ENCODE peak calls at places on chromosomes 3 and 15, in four cellular contexts. One of them, this sample, is unnamed.
A peak's percentile ranks its signal among the peaks of the same experiment; 100 is the strongest.

GRCh38 chr3:25587094-25587493 is 77.6 kb downstream of the TOP2B start:
- DNase-seq in AG20443: no peak
- DNase-seq in globus pallidus: no peak
- DNase-seq in RPMI8226: peak; percentile 40
- DNase-seq in this sample: no peak

GRCh38 chr3:121942116-121942786 is 48.0 kb downstream of the SLC15A2 start:
- DNase-seq in AG20443: no peak
- DNase-seq in globus pallidus: no peak
- DNase-seq in RPMI8226: no peak
- DNase-seq in this sample: no peak

GRCh38 chr3:47664519-47664918 is 85.9 kb upstream of the CSPG5 start:
- DNase-seq in AG20443: peak; percentile 53
- DNase-seq in globus pallidus: no peak
- DNase-seq in RPMI8226: peak; percentile 12
- DNase-seq in this sample: no peak

GRCh38 chr3:14716593-14716992 is 41.7 kb downstream of the C3orf20 start:
- DNase-seq in AG20443: peak; percentile 50
- DNase-seq in globus pallidus: no peak
- DNase-seq in RPMI8226: no peak
- DNase-seq in this sample: no peak

GRCh38 chr3:186719945-186720739 is 3.0 kb downstream of the KNG1 start:
- DNase-seq in AG20443: no peak
- DNase-seq in globus pallidus: no peak
- DNase-seq in RPMI8226: no peak
- DNase-seq in this sample: no peak

GRCh38 chr3:137692803-137693431 is 71.2 kb upstream of the SOX14 start:
- DNase-seq in AG20443: no peak
- DNase-seq in globus pallidus: no peak
- DNase-seq in RPMI8226: peak; percentile 22
- DNase-seq in this sample: peak; percentile 28

GRCh38 chr3:156371683-156372082 is 183.2 kb downstream of the SSR3 start:
- DNase-seq in AG20443: no peak
- DNase-seq in globus pallidus: no peak
- DNase-seq in RPMI8226: no peak
- DNase-seq in this sample: no peak

GRCh38 chr3:17188378-17188777 is 303.6 kb downstream of the PLCL2 start:
- DNase-seq in AG20443: no peak
- DNase-seq in globus pallidus: no peak
- DNase-seq in RPMI8226: no peak
- DNase-seq in this sample: no peak

GRCh38 chr15:90744759-90745402 is 27.7 kb downstream of the BLM start:
- DNase-seq in AG20443: no peak
- DNase-seq in globus pallidus: no peak
- DNase-seq in RPMI8226: no peak
- DNase-seq in this sample: no peak

GRCh38 chr3:129441215-129441614 is 1.2 kb downstream of the IFT122 start:
- DNase-seq in AG20443: no peak
- DNase-seq in globus pallidus: no peak
- DNase-seq in RPMI8226: peak; percentile 21
- DNase-seq in this sample: no peak

GRCh38 chr3:187833799-187834578 is 88.7 kb upstream of the BCL6 start:
- DNase-seq in AG20443: no peak
- DNase-seq in globus pallidus: no peak
- DNase-seq in RPMI8226: no peak
- DNase-seq in this sample: no peak

GRCh38 chr3:137687181-137687880 is 76.8 kb upstream of the SOX14 start:
- DNase-seq in AG20443: no peak
- DNase-seq in globus pallidus: no peak
- DNase-seq in RPMI8226: no peak
- DNase-seq in this sample: no peak

GRCh38 chr15:26870346-26870745 is 3.5 kb downstream of the GABRA5 start:
- DNase-seq in AG20443: no peak
- DNase-seq in globus pallidus: no peak
- DNase-seq in RPMI8226: no peak
- DNase-seq in this sample: no peak

GRCh38 chr3:151709847-151710246 is 23.9 kb upstream of the AADACL2 start:
- DNase-seq in AG20443: no peak
- DNase-seq in globus pallidus: no peak
- DNase-seq in RPMI8226: no peak
- DNase-seq in this sample: no peak

GRCh38 chr3:157179365-157179803 is 19.4 kb upstream of the CCNL1 start:
- DNase-seq in AG20443: no peak
- DNase-seq in globus pallidus: no peak
- DNase-seq in RPMI8226: no peak
- DNase-seq in this sample: no peak

GRCh38 chr3:170690133-170690981 is 104.5 kb upstream of the SLC7A14 start:
- DNase-seq in AG20443: peak; percentile 63
- DNase-seq in globus pallidus: peak; percentile 73
- DNase-seq in RPMI8226: peak; percentile 75
- DNase-seq in this sample: peak; percentile 80

GRCh38 chr15:43975326-43975725 is 148.5 kb downstream of the WDR76 start:
- DNase-seq in AG20443: no peak
- DNase-seq in globus pallidus: no peak
- DNase-seq in RPMI8226: no peak
- DNase-seq in this sample: no peak

GRCh38 chr3:100875239-100875638 is 118.0 kb downstream of the ABI3BP start:
- DNase-seq in AG20443: peak; percentile 22
- DNase-seq in globus pallidus: no peak
- DNase-seq in RPMI8226: peak; percentile 32
- DNase-seq in this sample: peak; percentile 79

GRCh38 chr3:152060701-152061100 is 187.3 kb downstream of the SUCNR1 start:
- DNase-seq in AG20443: no peak
- DNase-seq in globus pallidus: no peak
- DNase-seq in RPMI8226: no peak
- DNase-seq in this sample: no peak

GRCh38 chr3:64229903-64230302 is 4.6 kb upstream of the PRICKLE2 start:
- DNase-seq in AG20443: peak; percentile 17
- DNase-seq in globus pallidus: no peak
- DNase-seq in RPMI8226: no peak
- DNase-seq in this sample: no peak

GRCh38 chr3:15667484-15667883 is 65.9 kb downstream of the BTD start:
- DNase-seq in AG20443: no peak
- DNase-seq in globus pallidus: no peak
- DNase-seq in RPMI8226: no peak
- DNase-seq in this sample: no peak

GRCh38 chr3:112604536-112604935 is 36.4 kb downstream of the CCDC80 start:
- DNase-seq in AG20443: peak; percentile 47
- DNase-seq in globus pallidus: no peak
- DNase-seq in RPMI8226: no peak
- DNase-seq in this sample: peak; percentile 77

GRCh38 chr15:51322622-51323296 is 15.6 kb downstream of the CYP19A1 start:
- DNase-seq in AG20443: no peak
- DNase-seq in globus pallidus: no peak
- DNase-seq in RPMI8226: no peak
- DNase-seq in this sample: no peak

GRCh38 chr3:183264249-183264648 is 11.2 kb downstream of the B3GNT5 start:
- DNase-seq in AG20443: no peak
- DNase-seq in globus pallidus: no peak
- DNase-seq in RPMI8226: no peak
- DNase-seq in this sample: no peak

GRCh38 chr3:77134801-77135200 is 94.9 kb downstream of the ROBO2 start:
- DNase-seq in AG20443: no peak
- DNase-seq in globus pallidus: no peak
- DNase-seq in RPMI8226: no peak
- DNase-seq in this sample: no peak

GRCh38 chr3:195207731-195208130 is 63.2 kb downstream of the XXYLT1 start:
- DNase-seq in AG20443: no peak
- DNase-seq in globus pallidus: no peak
- DNase-seq in RPMI8226: peak; percentile 38
- DNase-seq in this sample: no peak

GRCh38 chr15:67707520-67708283 is 117.6 kb upstream of the SKOR1 start:
- DNase-seq in AG20443: no peak
- DNase-seq in globus pallidus: no peak
- DNase-seq in RPMI8226: no peak
- DNase-seq in this sample: no peak

GRCh38 chr15:82177291-82178010 is 85.1 kb downstream of the EFL1 start:
- DNase-seq in AG20443: peak; percentile 56
- DNase-seq in globus pallidus: peak; percentile 5
- DNase-seq in RPMI8226: no peak
- DNase-seq in this sample: peak; percentile 54

GRCh38 chr3:151584603-151585002 is 123.7 kb upstream of the IGSF10 start:
- DNase-seq in AG20443: no peak
- DNase-seq in globus pallidus: no peak
- DNase-seq in RPMI8226: peak; percentile 64
- DNase-seq in this sample: no peak

GRCh38 chr3:99961756-99962515 is 144.3 kb downstream of the CMSS1 start:
- DNase-seq in AG20443: no peak
- DNase-seq in globus pallidus: no peak
- DNase-seq in RPMI8226: no peak
- DNase-seq in this sample: no peak

GRCh38 chr3:119631529-119631928 is 28.9 kb downstream of the POPDC2 start:
- DNase-seq in AG20443: no peak
- DNase-seq in globus pallidus: no peak
- DNase-seq in RPMI8226: no peak
- DNase-seq in this sample: no peak

GRCh38 chr15:57427367-57427821 is 51.1 kb downstream of the CGNL1 start:
- DNase-seq in AG20443: peak; percentile 83
- DNase-seq in globus pallidus: no peak
- DNase-seq in RPMI8226: peak; percentile 66
- DNase-seq in this sample: peak; percentile 36

GRCh38 chr3:124770341-124771082 is 40.3 kb downstream of the UMPS start:
- DNase-seq in AG20443: no peak
- DNase-seq in globus pallidus: peak; percentile 72
- DNase-seq in RPMI8226: peak; percentile 93
- DNase-seq in this sample: no peak

GRCh38 chr3:137808015-137808414 is 43.9 kb downstream of the SOX14 start:
- DNase-seq in AG20443: no peak
- DNase-seq in globus pallidus: no peak
- DNase-seq in RPMI8226: no peak
- DNase-seq in this sample: no peak

GRCh38 chr15:36415643-36416042 is 163.8 kb upstream of the CDIN1 start:
- DNase-seq in AG20443: peak; percentile 54
- DNase-seq in globus pallidus: no peak
- DNase-seq in RPMI8226: no peak
- DNase-seq in this sample: no peak

GRCh38 chr3:99659965-99660364 is 21.6 kb downstream of the COL8A1 start:
- DNase-seq in AG20443: no peak
- DNase-seq in globus pallidus: no peak
- DNase-seq in RPMI8226: no peak
- DNase-seq in this sample: no peak

GRCh38 chr3:50583897-50584296 is 14.6 kb downstream of the HEMK1 start:
- DNase-seq in AG20443: no peak
- DNase-seq in globus pallidus: no peak
- DNase-seq in RPMI8226: no peak
- DNase-seq in this sample: no peak

This sample was measured in MG63.